ENCODE peak calls at places on chromosomes 6 and 20, in four cellular contexts. One of them, this sample, is unnamed.
A peak's percentile ranks its signal among the peaks of the same experiment; 100 is the strongest.

GRCh38 chr6:106257195-106257594 is 68.4 kb downstream of the ATG5 start:
- DNase-seq in AG04450: no peak
- DNase-seq in endothelial cell of umbilical vein: no peak
- DNase-seq in epithelial cell of esophagus: peak; percentile 65
- DNase-seq in this sample: no peak

GRCh38 chr20:51059862-51060261 is 37.0 kb upstream of the KCNG1 start:
- DNase-seq in endothelial cell of umbilical vein: no peak
- DNase-seq in epithelial cell of esophagus: no peak
- DNase-seq in AG04450: no peak
- DNase-seq in this sample: no peak

GRCh38 chr6:147122823-147123222 is 81.4 kb upstream of the STXBP5 start:
- DNase-seq in AG04450: no peak
- DNase-seq in endothelial cell of umbilical vein: no peak
- DNase-seq in epithelial cell of esophagus: no peak
- DNase-seq in this sample: no peak

GRCh38 chr6:149723771-149724417 is 6.0 kb upstream of the LATS1 start:
- DNase-seq in epithelial cell of esophagus: peak; percentile 87
- DNase-seq in AG04450: peak; percentile 47
- DNase-seq in endothelial cell of umbilical vein: peak; percentile 76
- DNase-seq in this sample: peak; percentile 66

GRCh38 chr6:136782021-136782770 is 10.1 kb downstream of the MAP3K5 start:
- DNase-seq in epithelial cell of esophagus: peak; percentile 84
- DNase-seq in AG04450: peak; percentile 21
- DNase-seq in endothelial cell of umbilical vein: peak; percentile 76
- DNase-seq in this sample: no peak

GRCh38 chr6:166556871-166557322 is 29.6 kb downstream of the RAMACL start:
- DNase-seq in endothelial cell of umbilical vein: peak; percentile 100
- DNase-seq in epithelial cell of esophagus: peak; percentile 99
- DNase-seq in AG04450: no peak
- DNase-seq in this sample: peak; percentile 96

GRCh38 chr20:46698788-46699187 is 9.5 kb upstream of the TP53RK start:
- DNase-seq in epithelial cell of esophagus: no peak
- DNase-seq in AG04450: no peak
- DNase-seq in endothelial cell of umbilical vein: no peak
- DNase-seq in this sample: no peak

GRCh38 chr6:72761767-72762166 is 139.9 kb downstream of the KCNQ5 start:
- DNase-seq in epithelial cell of esophagus: no peak
- DNase-seq in AG04450: no peak
- DNase-seq in endothelial cell of umbilical vein: no peak
- DNase-seq in this sample: no peak

GRCh38 chr6:161486326-161486725 is 212.5 kb upstream of the AGPAT4 start:
- DNase-seq in endothelial cell of umbilical vein: peak; percentile 34
- DNase-seq in epithelial cell of esophagus: peak; percentile 97
- DNase-seq in AG04450: no peak
- DNase-seq in this sample: no peak

GRCh38 chr6:107657755-107658461 is 166.2 kb downstream of the SCML4 start:
- DNase-seq in AG04450: peak; percentile 64
- DNase-seq in epithelial cell of esophagus: peak; percentile 62
- DNase-seq in endothelial cell of umbilical vein: peak; percentile 79
- DNase-seq in this sample: no peak

GRCh38 chr20:46523696-46524328 is 10.5 kb upstream of the ZNF334 start:
- DNase-seq in AG04450: no peak
- DNase-seq in endothelial cell of umbilical vein: peak; percentile 7
- DNase-seq in epithelial cell of esophagus: peak; percentile 54
- DNase-seq in this sample: no peak

GRCh38 chr6:35811699-35811995 is 6.5 kb downstream of the LHFPL5 start:
- DNase-seq in epithelial cell of esophagus: no peak
- DNase-seq in AG04450: no peak
- DNase-seq in endothelial cell of umbilical vein: no peak
- DNase-seq in this sample: no peak

GRCh38 chr6:90256698-90257485 is 39.8 kb downstream of the BACH2 start:
- DNase-seq in epithelial cell of esophagus: peak; percentile 55
- DNase-seq in endothelial cell of umbilical vein: peak; percentile 85
- DNase-seq in AG04450: peak; percentile 30
- DNase-seq in this sample: no peak

GRCh38 chr6:53624491-53624890 is 41.1 kb downstream of the KLHL31 start:
- DNase-seq in AG04450: no peak
- DNase-seq in endothelial cell of umbilical vein: no peak
- DNase-seq in epithelial cell of esophagus: no peak
- DNase-seq in this sample: no peak

GRCh38 chr6:161412795-161413194 is 138.9 kb upstream of the AGPAT4 start:
- DNase-seq in AG04450: no peak
- DNase-seq in epithelial cell of esophagus: no peak
- DNase-seq in endothelial cell of umbilical vein: no peak
- DNase-seq in this sample: no peak

GRCh38 chr20:2585811-2586210 is 49.4 kb downstream of the TMC2 start:
- DNase-seq in endothelial cell of umbilical vein: no peak
- DNase-seq in AG04450: peak; percentile 7
- DNase-seq in epithelial cell of esophagus: peak; percentile 48
- DNase-seq in this sample: no peak

GRCh38 chr6:48423640-48424365 is 312.8 kb upstream of the PTCHD4 start:
- DNase-seq in endothelial cell of umbilical vein: no peak
- DNase-seq in AG04450: peak; percentile 7
- DNase-seq in epithelial cell of esophagus: no peak
- DNase-seq in this sample: no peak

GRCh38 chr6:82872092-82872635 is 193.5 kb downstream of the UBE3D start:
- DNase-seq in epithelial cell of esophagus: peak; percentile 49
- DNase-seq in endothelial cell of umbilical vein: no peak
- DNase-seq in AG04450: no peak
- DNase-seq in this sample: peak; percentile 52

GRCh38 chr6:132715204-132715603 is 1.3 kb upstream of the VNN1 start:
- DNase-seq in epithelial cell of esophagus: peak; percentile 85
- DNase-seq in endothelial cell of umbilical vein: peak; percentile 32
- DNase-seq in AG04450: peak; percentile 52
- DNase-seq in this sample: no peak

GRCh38 chr6:74479420-74479819 is 726.4 kb downstream of the COL12A1 start:
- DNase-seq in AG04450: no peak
- DNase-seq in endothelial cell of umbilical vein: no peak
- DNase-seq in epithelial cell of esophagus: no peak
- DNase-seq in this sample: no peak

GRCh38 chr20:52056203-52057062 is 135.1 kb downstream of the ZFP64 start:
- DNase-seq in AG04450: peak; percentile 74
- DNase-seq in endothelial cell of umbilical vein: no peak
- DNase-seq in epithelial cell of esophagus: peak; percentile 85
- DNase-seq in this sample: peak; percentile 66

GRCh38 chr6:33313105-33313708 is 671 bp downstream of the TAPBP start:
- DNase-seq in endothelial cell of umbilical vein: peak; percentile 49
- DNase-seq in AG04450: no peak
- DNase-seq in epithelial cell of esophagus: no peak
- DNase-seq in this sample: no peak

GRCh38 chr6:109523478-109523877 is 40.5 kb upstream of the ZBTB24 start:
- DNase-seq in AG04450: no peak
- DNase-seq in epithelial cell of esophagus: peak; percentile 23
- DNase-seq in endothelial cell of umbilical vein: no peak
- DNase-seq in this sample: no peak

GRCh38 chr6:23031986-23032385 is 462.6 kb downstream of the HDGFL1 start:
- DNase-seq in epithelial cell of esophagus: peak; percentile 17
- DNase-seq in AG04450: no peak
- DNase-seq in endothelial cell of umbilical vein: no peak
- DNase-seq in this sample: no peak

GRCh38 chr6:108501559-108501958 is 59.2 kb upstream of the FOXO3 start:
- DNase-seq in endothelial cell of umbilical vein: peak; percentile 20
- DNase-seq in AG04450: no peak
- DNase-seq in epithelial cell of esophagus: peak; percentile 52
- DNase-seq in this sample: no peak

GRCh38 chr6:87922947-87923330 is 124.7 kb upstream of the SPACA1 start:
- DNase-seq in epithelial cell of esophagus: no peak
- DNase-seq in AG04450: no peak
- DNase-seq in endothelial cell of umbilical vein: no peak
- DNase-seq in this sample: no peak

GRCh38 chr20:50928469-50928868 is 2.8 kb downstream of the ADNP start:
- DNase-seq in endothelial cell of umbilical vein: no peak
- DNase-seq in AG04450: no peak
- DNase-seq in epithelial cell of esophagus: peak; percentile 9
- DNase-seq in this sample: no peak

GRCh38 chr20:35307666-35308653 is 15.7 kb upstream of the FAM83C start:
- DNase-seq in endothelial cell of umbilical vein: peak; percentile 71
- DNase-seq in AG04450: no peak
- DNase-seq in epithelial cell of esophagus: peak; percentile 98
- DNase-seq in this sample: peak; percentile 65

GRCh38 chr6:27025351-27025750 is 222.2 kb upstream of the PRSS16 start:
- DNase-seq in epithelial cell of esophagus: peak; percentile 31
- DNase-seq in endothelial cell of umbilical vein: no peak
- DNase-seq in AG04450: no peak
- DNase-seq in this sample: no peak

GRCh38 chr6:165967768-165968408 is 199.8 kb downstream of the TBXT start:
- DNase-seq in endothelial cell of umbilical vein: no peak
- DNase-seq in epithelial cell of esophagus: no peak
- DNase-seq in AG04450: no peak
- DNase-seq in this sample: peak; percentile 7

GRCh38 chr6:3328796-3329195 is 70.0 kb downstream of the PSMG4 start:
- DNase-seq in epithelial cell of esophagus: no peak
- DNase-seq in endothelial cell of umbilical vein: no peak
- DNase-seq in AG04450: no peak
- DNase-seq in this sample: no peak

GRCh38 chr6:75094614-75095321 is 111.1 kb downstream of the COL12A1 start:
- DNase-seq in endothelial cell of umbilical vein: no peak
- DNase-seq in epithelial cell of esophagus: no peak
- DNase-seq in AG04450: peak; percentile 78
- DNase-seq in this sample: no peak

GRCh38 chr6:157121897-157122296 is 201.4 kb downstream of the TMEM242 start:
- DNase-seq in epithelial cell of esophagus: no peak
- DNase-seq in AG04450: no peak
- DNase-seq in endothelial cell of umbilical vein: no peak
- DNase-seq in this sample: no peak

GRCh38 chr20:41340327-41341055 is at the start of gene LPIN3:
- DNase-seq in AG04450: no peak
- DNase-seq in endothelial cell of umbilical vein: peak; percentile 47
- DNase-seq in epithelial cell of esophagus: peak; percentile 96
- DNase-seq in this sample: peak; percentile 49

GRCh38 chr6:85865665-85866372 is 223.1 kb upstream of the SYNCRIP start:
- DNase-seq in endothelial cell of umbilical vein: peak; percentile 85
- DNase-seq in epithelial cell of esophagus: peak; percentile 62
- DNase-seq in AG04450: no peak
- DNase-seq in this sample: peak; percentile 65

DNA sequence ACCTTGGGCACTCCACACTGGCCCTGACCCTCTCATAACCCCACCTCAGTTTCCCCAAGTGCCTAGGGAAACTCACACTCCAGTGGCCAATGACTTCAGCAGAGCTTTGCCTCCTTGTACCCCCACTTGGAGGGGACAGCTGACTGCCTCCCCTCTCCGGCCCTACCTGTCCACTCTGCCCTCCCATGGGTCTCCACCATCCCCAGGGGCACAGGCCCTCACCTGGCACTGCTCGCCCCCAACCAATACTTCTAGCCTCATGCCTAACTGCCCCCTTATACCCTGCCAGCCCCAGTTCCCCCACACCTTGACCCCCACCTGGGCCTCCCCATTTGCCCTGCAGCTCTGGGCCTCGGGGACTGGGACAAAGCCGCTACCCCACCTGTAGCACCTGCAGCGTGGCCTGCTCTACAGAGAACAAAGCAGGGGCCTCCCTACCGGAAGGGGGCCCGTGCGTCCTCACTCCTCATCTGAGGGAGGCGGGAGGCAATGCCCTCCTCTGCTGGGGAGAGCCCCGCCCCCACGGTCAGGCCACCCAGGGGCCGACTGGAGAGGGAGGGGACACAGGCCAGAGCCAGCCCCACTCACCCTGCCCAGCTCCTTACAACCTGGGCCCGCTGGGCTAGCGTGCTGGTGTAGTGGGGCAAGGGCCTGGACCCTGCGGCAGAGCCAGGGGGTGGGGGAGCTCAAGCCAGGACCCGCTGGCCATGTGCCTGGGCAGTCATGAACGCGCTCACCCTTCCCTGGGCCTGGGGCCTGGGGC is 8.2 kb downstream of the LAMA5 start:
- DNase-seq in endothelial cell of umbilical vein: no peak
- DNase-seq in epithelial cell of esophagus: no peak
- DNase-seq in AG04450: no peak
- DNase-seq in this sample: no peak
- H3K4me3 ChIP-seq in endothelial cell of umbilical vein: no peak overlapping the region
- H3K4me3 ChIP-seq in epithelial cell of esophagus: peak overlapping the region; percentile 4
- H3K4me3 ChIP-seq in AG04450: no peak overlapping the region
- H3K4me3 ChIP-seq in this sample: peak overlapping the region; percentile 7

GRCh38 chr6:6686748-6687601 is 98.5 kb downstream of the LY86 start:
- DNase-seq in AG04450: no peak
- DNase-seq in endothelial cell of umbilical vein: peak; percentile 96
- DNase-seq in epithelial cell of esophagus: peak; percentile 94
- DNase-seq in this sample: peak; percentile 76

GRCh38 chr6:6688283-6688682 is 99.8 kb downstream of the LY86 start:
- DNase-seq in AG04450: no peak
- DNase-seq in endothelial cell of umbilical vein: peak; percentile 49
- DNase-seq in epithelial cell of esophagus: no peak
- DNase-seq in this sample: no peak

GRCh38 chr6:6685249-6685667 is 96.7 kb downstream of the LY86 start:
- DNase-seq in epithelial cell of esophagus: no peak
- DNase-seq in endothelial cell of umbilical vein: no peak
- DNase-seq in AG04450: no peak
- DNase-seq in this sample: no peak

GRCh38 chr6:6684365-6684833 is 95.9 kb downstream of the LY86 start:
- DNase-seq in endothelial cell of umbilical vein: no peak
- DNase-seq in AG04450: no peak
- DNase-seq in epithelial cell of esophagus: no peak
- DNase-seq in this sample: no peak

GRCh38 chr6:6686176-6686575 is 97.7 kb downstream of the LY86 start:
- DNase-seq in endothelial cell of umbilical vein: no peak
- DNase-seq in AG04450: no peak
- DNase-seq in epithelial cell of esophagus: no peak
- DNase-seq in this sample: no peak
- H3K4me3 ChIP-seq in endothelial cell of umbilical vein: no peak overlapping the region
- H3K4me3 ChIP-seq in AG04450: no peak overlapping the region
- H3K4me3 ChIP-seq in epithelial cell of esophagus: no peak overlapping the region
- H3K4me3 ChIP-seq in this sample: peak overlapping the region; percentile 56

GRCh38 chr20:60510356-60510755 is 552.1 kb downstream of the CDH26 start:
- DNase-seq in endothelial cell of umbilical vein: no peak
- DNase-seq in epithelial cell of esophagus: no peak
- DNase-seq in AG04450: no peak
- DNase-seq in this sample: no peak
- H3K4me3 ChIP-seq in endothelial cell of umbilical vein: no peak overlapping the region
- H3K4me3 ChIP-seq in epithelial cell of esophagus: no peak overlapping the region
- H3K4me3 ChIP-seq in AG04450: no peak overlapping the region
- H3K4me3 ChIP-seq in this sample: no peak overlapping the region

DNA sequence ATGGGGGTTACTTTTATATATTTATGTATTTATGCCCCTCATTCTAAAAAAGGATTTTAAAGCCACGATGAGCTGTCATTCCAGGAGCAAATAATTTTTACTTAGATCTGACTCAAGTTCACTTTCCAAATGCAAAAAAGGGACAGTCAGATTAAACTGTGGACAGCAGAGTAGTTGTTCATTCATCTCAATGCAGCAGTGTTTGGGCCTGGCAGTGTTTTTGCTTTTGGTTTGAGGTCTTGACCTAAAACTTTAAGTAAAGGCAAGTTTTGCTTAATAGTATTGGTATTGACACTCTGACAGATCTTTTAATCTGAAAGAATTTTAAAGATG is 13.9 kb downstream of the JARID2 start:
- DNase-seq in endothelial cell of umbilical vein: no peak
- DNase-seq in epithelial cell of esophagus: no peak
- DNase-seq in AG04450: no peak
- DNase-seq in this sample: no peak
- H3K4me3 ChIP-seq in endothelial cell of umbilical vein: no peak overlapping the region
- H3K4me3 ChIP-seq in epithelial cell of esophagus: no peak overlapping the region
- H3K4me3 ChIP-seq in AG04450: no peak overlapping the region
- H3K4me3 ChIP-seq in this sample: no peak overlapping the region